ENCODE peak calls at places on chromosomes 4 and X, in nine cellular contexts. Z, H, Q, U, A, T, M, J and D are unnamed samples.

GRCh38 chrX:45774961-45775360 is 574.3 kb upstream of the DIPK2B start:
- DNase-seq in Z (no peak), H (no peak), Q (no peak), U (no peak), A (no peak), T (no peak), M (peak), J (no peak), D (no peak)

GRCh38 chrX:13759152-13759718 is 24.7 kb downstream of the OFD1 start:
- DNase-seq in Z (no peak), H (peak), Q (no peak), U (no peak), A (no peak), T (no peak), M (peak), J (no peak), D (no peak)

GRCh38 chr4:88803600-88804096 is 106.0 kb upstream of the NAP1L5 start:
- DNase-seq in Z (no peak), H (no peak), Q (no peak), U (no peak), A (no peak), T (no peak), M (peak), J (no peak), D (no peak)

GRCh38 chr4:142367326-142368188 is 478.5 kb downstream of the INPP4B start:
- DNase-seq in Z (no peak), H (no peak), Q (no peak), U (no peak), A (no peak), T (no peak), M (peak), J (no peak), D (no peak)

GRCh38 chrX:68732906-68733493 is 85.5 kb downstream of the STARD8 start:
- DNase-seq in Z (no peak), H (peak), Q (peak), U (peak), A (peak), T (peak), M (peak), J (peak), D (peak)

GRCh38 chr4:41204400-41204978 is 9.9 kb downstream of the APBB2 start:
- DNase-seq in Z (no peak), H (no peak), Q (no peak), U (no peak), A (no peak), T (no peak), M (peak), J (peak), D (no peak)

GRCh38 chr4:184568770-184569169 is 80.5 kb downstream of the CASP3 start:
- DNase-seq in Z (no peak), H (no peak), Q (no peak), U (no peak), A (no peak), T (no peak), M (peak), J (no peak), D (no peak)

GRCh38 chrX:13598877-13599276 is 29.5 kb downstream of the EGFL6 start:
- DNase-seq in Z (no peak), H (no peak), Q (no peak), U (no peak), A (no peak), T (peak), M (peak), J (peak), D (no peak)

GRCh38 chr4:158255727-158256324 is 45.5 kb downstream of the TMEM144 start:
- DNase-seq in Z (peak), H (peak), Q (no peak), U (no peak), A (no peak), T (peak), M (peak), J (peak), D (no peak)

GRCh38 chrX:41858161-41858775 is 65.1 kb downstream of the CASK start:
- DNase-seq in Z (no peak), H (no peak), Q (no peak), U (peak), A (no peak), T (no peak), M (no peak), J (peak), D (peak)

GRCh38 chrX:2697741-2698294 is 6.7 kb downstream of the CD99 start:
- DNase-seq in Z (no peak), H (no peak), Q (no peak), U (no peak), A (no peak), T (no peak), M (no peak), J (no peak), D (no peak)

GRCh38 chrX:134692990-134693389 is 34.7 kb upstream of the PLAC1 start:
- DNase-seq in Z (no peak), H (no peak), Q (no peak), U (no peak), A (no peak), T (no peak), M (no peak), J (no peak), D (no peak)

GRCh38 chrX:102154900-102155805 is 624 bp downstream of the BEX5 start:
- DNase-seq in Z (no peak), H (no peak), Q (peak), U (no peak), A (peak), T (peak), M (no peak), J (peak), D (peak)

GRCh38 chrX:150012647-150013046 is 74.4 kb upstream of the EOLA2 start:
- DNase-seq in Z (no peak), H (no peak), Q (no peak), U (no peak), A (no peak), T (no peak), M (peak), J (no peak), D (no peak)

GRCh38 chr4:88549815-88550214 is 26.2 kb upstream of the PYURF start:
- DNase-seq in Z (no peak), H (no peak), Q (no peak), U (no peak), A (no peak), T (no peak), M (no peak), J (no peak), D (no peak)